ENCODE peak calls at places on chromosome 4, in four cellular contexts. H is upper lobe of left lung, X is hepatocyte, V is K562. B is an unnamed sample.

GRCh38 chr4:144656857-144657256 is 10.9 kb downstream of the HHIP start:
- DNase-seq in H (no peak), X (no peak), V (no peak), B (no peak)

GRCh38 chr4:108375434-108375833 is 206.7 kb upstream of the LEF1 start:
- DNase-seq in H (no peak), X (no peak), V (no peak), B (no peak)

GRCh38 chr4:10006604-10007435 is 14.5 kb downstream of the SLC2A9 start:
- DNase-seq in H (peak), X (peak), V (no peak), B (no peak)

GRCh38 chr4:7280906-7281305 is 88.6 kb downstream of the SORCS2 start:
- DNase-seq in H (no peak), X (peak), V (no peak), B (no peak)

GRCh38 chr4:48546336-48546735 is 56.3 kb downstream of the ZAR1 start:
- DNase-seq in H (no peak), X (peak), V (peak), B (no peak)

GRCh38 chr4:52713456-52713937 is 37.7 kb downstream of the ERVMER34-1 start:
- DNase-seq in H (no peak), X (peak), V (no peak), B (no peak)

GRCh38 chr4:8702020-8702495 is 109.5 kb downstream of the CPZ start:
- DNase-seq in H (no peak), X (no peak), V (no peak), B (no peak)

GRCh38 chr4:73922766-73923630 is 53.8 kb downstream of the CXCL1 start:
- DNase-seq in H (no peak), X (no peak), V (no peak), B (no peak)

GRCh38 chr4:187887886-187888285 is 107.7 kb upstream of the ZFP42 start:
- DNase-seq in H (no peak), X (no peak), V (no peak), B (no peak)

GRCh38 chr4:140149851-140150635 is 3.9 kb downstream of the MAML3 start:
- DNase-seq in H (peak), X (peak), V (peak), B (peak)

GRCh38 chr4:155610143-155610542 is 56.5 kb upstream of the GUCY1A1 start:
- DNase-seq in H (no peak), X (no peak), V (no peak), B (no peak)

GRCh38 chr4:2725380-2725779 is 30.8 kb downstream of the TNIP2 start:
- DNase-seq in H (no peak), X (no peak), V (no peak), B (no peak)

GRCh38 chr4:38105475-38105874 is 145.3 kb downstream of the PTTG2 start:
- DNase-seq in H (no peak), X (no peak), V (no peak), B (no peak)

GRCh38 chr4:140109626-140110213 is 44.3 kb downstream of the MAML3 start:
- DNase-seq in H (no peak), X (no peak), V (no peak), B (no peak)

GRCh38 chr4:14520171-14520570 is 482.1 kb upstream of the CPEB2 start:
- DNase-seq in H (no peak), X (peak), V (no peak), B (no peak)

GRCh38 chr4:921830-922331 is 10.2 kb downstream of the GAK start:
- DNase-seq in H (peak), X (no peak), V (no peak), B (no peak)

GRCh38 chr4:52091811-52092210 is 40.7 kb downstream of the SPATA18 start:
- DNase-seq in H (no peak), X (peak), V (no peak), B (no peak)

GRCh38 chr4:25925486-25926201 is 11.6 kb downstream of the SMIM20 start:
- DNase-seq in H (peak), X (peak), V (peak), B (no peak)
- TF ChIP-seq CTCF in H (peak), X (peak), V (peak), B (peak)

GRCh38 chr4:89657931-89658700 is 178.8 kb downstream of the SNCA start:
- DNase-seq in H (no peak), X (peak), V (no peak), B (no peak)
- TF ChIP-seq CTCF in H (no peak), X (peak), V (peak), B (peak)

GRCh38 chr4:76377922-76378321 is 43.0 kb downstream of the CCDC158 start:
- DNase-seq in H (peak), X (peak), V (peak), B (peak)
- TF ChIP-seq CTCF in H (peak), X (peak), V (peak), B (peak)

GRCh38 chr4:106585920-106586349 is 217.4 kb upstream of the GIMD1 start:
- DNase-seq in H (no peak), X (no peak), V (no peak), B (no peak)
- TF ChIP-seq CTCF in H (no peak), X (no peak), V (no peak), B (no peak)

DNA sequence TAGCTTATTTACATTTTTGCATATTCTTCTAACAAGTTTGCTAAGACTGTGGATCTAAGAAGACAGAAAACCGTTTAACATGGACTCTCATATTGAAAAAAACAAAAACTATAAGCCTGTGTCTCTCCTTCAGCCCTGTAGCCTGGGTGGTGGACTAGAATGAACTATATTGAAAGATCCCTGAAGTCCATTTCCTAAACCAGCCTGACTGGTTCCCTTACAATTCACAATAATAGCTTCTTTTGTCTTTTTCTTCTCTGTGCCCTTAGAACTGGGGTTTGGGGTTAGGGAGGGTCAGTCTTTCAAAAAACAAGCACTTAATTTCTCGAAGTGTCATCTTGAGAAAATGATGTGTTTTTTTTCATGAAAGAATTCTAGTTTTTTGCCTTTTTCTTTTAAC is 59.0 kb downstream of the GSTCD start:
- DNase-seq in H (no peak), X (no peak), V (no peak), B (no peak)
- TF ChIP-seq CTCF in H (no peak), X (no peak), V (no peak), B (no peak)

DNA sequence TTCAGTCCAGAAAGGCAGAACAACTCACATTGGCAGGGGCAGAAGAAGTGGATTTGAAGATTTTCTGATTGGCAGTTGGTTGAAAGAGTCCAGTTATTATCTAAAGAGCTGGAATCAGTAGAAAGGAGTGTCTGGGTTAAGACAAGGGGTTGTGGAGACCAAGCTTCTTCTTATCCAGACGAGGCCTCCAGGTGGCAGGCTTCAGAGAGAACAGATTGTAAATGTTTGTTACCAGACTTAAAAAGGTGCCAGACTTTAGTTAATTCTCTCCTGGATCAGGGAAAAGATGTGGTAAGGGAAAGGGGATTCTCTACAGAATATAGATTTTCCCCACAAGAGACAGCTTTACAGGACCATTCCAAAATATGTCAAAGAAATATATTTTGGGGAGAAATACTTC is 36.7 kb upstream of the TLR3 start:
- DNase-seq in H (no peak), X (peak), V (no peak), B (no peak)
- TF ChIP-seq CTCF in H (no peak), X (peak), V (no peak), B (peak)

GRCh38 chr4:176014583-176015108 is 51.0 kb upstream of the WDR17 start:
- DNase-seq in H (no peak), X (no peak), V (no peak), B (no peak)
- TF ChIP-seq CTCF in H (no peak), X (no peak), V (no peak), B (no peak)

GRCh38 chr4:81173213-81173612 is 41.8 kb downstream of the PRKG2 start:
- DNase-seq in H (no peak), X (no peak), V (no peak), B (no peak)
- TF ChIP-seq CTCF in H (no peak), X (no peak), V (no peak), B (no peak)

GRCh38 chr4:41957634-41958033 is 22.4 kb downstream of the TMEM33 start:
- DNase-seq in H (no peak), X (peak), V (peak), B (no peak)
- TF ChIP-seq CTCF in H (no peak), X (peak), V (peak), B (peak)

GRCh38 chr4:27357283-27357682 is 496.6 kb downstream of the STIM2 start:
- DNase-seq in H (no peak), X (peak), V (no peak), B (no peak)
- TF ChIP-seq CTCF in H (no peak), X (peak), V (peak), B (peak)

B was measured in progenitor cell of endocrine pancreas.